ENCODE peak calls at places on chromosome 7, in six cellular contexts. V is stimulated activated CD8-positive, alpha-beta memory T cell treated with anti-CD3 and anti-CD28 coated beads, Interleukin-12 subunit alpha, Interleukin-12 subunit beta, amount 100 ng/mL, for 1 hour; D is activated CD4-positive, alpha-beta T cell treated with anti-CD3 and anti-CD28 coated beads for 48 hours; H is right lobe of liver; A is pons; G is stimulated activated CD4-positive, alpha-beta T cell treated with anti-CD3 and anti-CD28 coated beads, Interleukin-4, amount 100 ng/mL, for 4 hours. W is an unnamed sample.

GRCh38 chr7:155674556-155674955 is 30.1 kb downstream of the RBM33 start:
- DNase-seq in V (no peak), D (no peak), H (no peak), A (no peak), G (no peak), W (peak; percentile 25)

GRCh38 chr7:103989200-103989784 is at the start of gene RELN:
- DNase-seq in V (no peak), D (peak; percentile 16), H (peak; percentile 67), A (no peak), G (no peak), W (peak; percentile 39)

GRCh38 chr7:51019231-51019844 is 236.6 kb upstream of the GRB10 start:
- DNase-seq in V (no peak), D (no peak), H (no peak), A (no peak), G (no peak), W (peak; percentile 80)

GRCh38 chr7:102063736-102064135 is 222.9 kb upstream of the SH2B2 start:
- DNase-seq in V (no peak), D (no peak), H (no peak), A (no peak), G (no peak), W (peak; percentile 87)

GRCh38 chr7:151835636-151836035 is 41.3 kb downstream of the PRKAG2 start:
- DNase-seq in V (no peak), D (no peak), H (peak; percentile 38), A (no peak), G (no peak), W (no peak)

GRCh38 chr7:26653430-26653911 is 210.9 kb downstream of the SKAP2 start:
- DNase-seq in V (no peak), D (no peak), H (no peak), A (no peak), G (no peak), W (peak; percentile 5)

GRCh38 chr7:925601-926000 is 28.9 kb downstream of the ADAP1 start:
- DNase-seq in V (peak; percentile 75), D (no peak), H (peak; percentile 51), A (no peak), G (no peak), W (no peak)

GRCh38 chr7:65503434-65504152 is 129.9 kb downstream of the ZNF92 start:
- DNase-seq in V (no peak), D (no peak), H (no peak), A (no peak), G (no peak), W (no peak)

GRCh38 chr7:4712371-4713182 is 30.5 kb downstream of the FOXK1 start:
- DNase-seq in V (no peak), D (peak; percentile 16), H (no peak), A (no peak), G (no peak), W (peak; percentile 84)

GRCh38 chr7:64907641-64908326 is 4.7 kb downstream of the ZNF273 start:
- DNase-seq in V (no peak), D (no peak), H (no peak), A (no peak), G (no peak), W (no peak)

GRCh38 chr7:1558181-1558811 is 2.3 kb upstream of the TMEM184A start:
- DNase-seq in V (no peak), D (no peak), H (no peak), A (no peak), G (no peak), W (no peak)

GRCh38 chr7:151241755-151242096 is 6.8 kb downstream of the SMARCD3 start:
- DNase-seq in V (no peak), D (no peak), H (no peak), A (no peak), G (no peak), W (no peak)

GRCh38 chr7:27560706-27561235 is 101.9 kb downstream of the HIBADH start:
- DNase-seq in V (no peak), D (no peak), H (no peak), A (no peak), G (no peak), W (peak; percentile 86)

GRCh38 chr7:116711790-116712189 is 39.8 kb downstream of the MET start:
- DNase-seq in V (no peak), D (no peak), H (no peak), A (no peak), G (no peak), W (no peak)

W was measured in EH.